ENCODE peak calls at places on chromosomes 6 and 20, in nine cellular contexts. H, U, Z, O, B, S, T, D and Q are unnamed samples.

GRCh38 chr20:54194724-54195438 is 13.0 kb upstream of the PFDN4 start:
- DNase-seq in H (peak), U (no peak), Z (no peak), O (no peak), B (no peak), S (no peak), T (no peak), D (no peak), Q (no peak)

GRCh38 chr6:130453230-130453629 is 87.4 kb downstream of the TMEM200A start:
- DNase-seq in H (peak), U (no peak), Z (no peak), O (no peak), B (no peak), S (no peak), T (no peak), D (no peak), Q (no peak)

GRCh38 chr6:54695815-54696214 is 150.8 kb upstream of the FAM83B start:
- DNase-seq in H (no peak), U (no peak), Z (no peak), O (no peak), B (no peak), S (no peak), T (no peak), D (no peak), Q (no peak)

GRCh38 chr6:17945111-17945510 is 42.3 kb downstream of the KIF13A start:
- DNase-seq in H (peak), U (no peak), Z (no peak), O (no peak), B (no peak), S (peak), T (no peak), D (no peak), Q (no peak)

GRCh38 chr20:59820204-59821041 is 113.0 kb downstream of the SYCP2 start:
- DNase-seq in H (no peak), U (peak), Z (peak), O (no peak), B (peak), S (no peak), T (no peak), D (no peak), Q (no peak)

GRCh38 chr20:37375227-37375626 is 29.3 kb downstream of the SRC start:
- DNase-seq in H (no peak), U (no peak), Z (no peak), O (no peak), B (no peak), S (no peak), T (no peak), D (no peak), Q (no peak)

GRCh38 chr6:139370047-139370706 is 4.3 kb downstream of the CITED2 start:
- DNase-seq in H (peak), U (no peak), Z (no peak), O (no peak), B (no peak), S (no peak), T (no peak), D (no peak), Q (no peak)

GRCh38 chr6:44044154-44044539 is 83.1 kb downstream of the MRPL14 start:
- DNase-seq in H (no peak), U (no peak), Z (no peak), O (no peak), B (no peak), S (no peak), T (no peak), D (no peak), Q (no peak)

GRCh38 chr20:51341581-51341980 is 200.9 kb downstream of the NFATC2 start:
- DNase-seq in H (peak), U (no peak), Z (no peak), O (no peak), B (no peak), S (peak), T (no peak), D (no peak), Q (no peak)

GRCh38 chr20:22411568-22412450 is 172.6 kb downstream of the FOXA2 start:
- DNase-seq in H (peak), U (peak), Z (no peak), O (no peak), B (no peak), S (peak), T (peak), D (no peak), Q (no peak)

GRCh38 chr6:28587011-28587745 is 61.5 kb downstream of the GPX5 start:
- DNase-seq in H (no peak), U (peak), Z (peak), O (peak), B (peak), S (peak), T (peak), D (peak), Q (peak)

GRCh38 chr6:82097676-82098075 is 149.9 kb downstream of the IBTK start:
- DNase-seq in H (no peak), U (no peak), Z (no peak), O (no peak), B (no peak), S (no peak), T (no peak), D (no peak), Q (no peak)

GRCh38 chr20:20594171-20594530 is 118.3 kb downstream of the RALGAPA2 start:
- DNase-seq in H (peak), U (no peak), Z (no peak), O (no peak), B (no peak), S (peak), T (no peak), D (no peak), Q (no peak)

GRCh38 chr6:44661221-44661609 is 273.7 kb downstream of the CDC5L start:
- DNase-seq in H (peak), U (no peak), Z (no peak), O (no peak), B (no peak), S (peak), T (no peak), D (no peak), Q (no peak)

GRCh38 chr20:55054443-55054842 is 579.0 kb downstream of the DOK5 start:
- DNase-seq in H (no peak), U (no peak), Z (no peak), O (no peak), B (no peak), S (no peak), T (no peak), D (no peak), Q (no peak)